ENCODE peak calls at places on chromosome 21, in five cellular contexts. K, H, F, L and G are unnamed samples.

GRCh38 chr21:17673261-17674020 is 60.7 kb upstream of the BTG3 start:
- DNase-seq in K (no peak), H (no peak), F (no peak), L (no peak), G (no peak)

GRCh38 chr21:44726803-44727202 is 15.4 kb upstream of the TSPEAR start:
- DNase-seq in K (no peak), H (no peak), F (no peak), L (no peak), G (no peak)

GRCh38 chr21:45019887-45020537 is 54.4 kb upstream of the ADARB1 start:
- DNase-seq in K (no peak), H (no peak), F (no peak), L (no peak), G (no peak)

GRCh38 chr21:41506005-41506404 is 2.0 kb downstream of the TMPRSS2 start:
- DNase-seq in K (no peak), H (no peak), F (no peak), L (no peak), G (no peak)

GRCh38 chr21:42236014-42236413 is 17.1 kb downstream of the ABCG1 start:
- DNase-seq in K (no peak), H (no peak), F (no peak), L (no peak), G (no peak)

GRCh38 chr21:35025206-35026152 is 23.6 kb downstream of the RUNX1 start:
- DNase-seq in K (no peak), H (no peak), F (no peak), L (no peak), G (no peak)

GRCh38 chr21:38440746-38441145 is 57.5 kb downstream of the ERG start:
- DNase-seq in K (no peak), H (no peak), F (no peak), L (no peak), G (no peak)

GRCh38 chr21:26761174-26761915 is 83.9 kb downstream of the ADAMTS1 start:
- DNase-seq in K (no peak), H (no peak), F (no peak), L (no peak), G (no peak)

GRCh38 chr21:18913914-18914313 is 510.3 kb upstream of the TMPRSS15 start:
- DNase-seq in K (no peak), H (no peak), F (no peak), L (no peak), G (no peak)

GRCh38 chr21:46035809-46036695 is 54.5 kb downstream of the COL6A1 start:
- DNase-seq in K (no peak), H (no peak), F (no peak), L (no peak), G (no peak)

GRCh38 chr21:35072557-35072956 is 23.5 kb upstream of the RUNX1 start:
- DNase-seq in K (no peak), H (no peak), F (no peak), L (no peak), G (no peak)

GRCh38 chr21:30268608-30269197 is 14.0 kb downstream of the KRTAP24-1 start:
- DNase-seq in K (no peak), H (no peak), F (no peak), L (no peak), G (no peak)

GRCh38 chr21:46151261-46151988 is 4.0 kb downstream of the FTCD start:
- DNase-seq in K (no peak), H (no peak), F (no peak), L (no peak), G (no peak)

GRCh38 chr21:34614443-34614692 is 545 bp downstream of the RCAN1 start:
- DNase-seq in K (no peak), H (no peak), F (no peak), L (no peak), G (no peak)

GRCh38 chr21:38092033-38092432 is 164.8 kb upstream of the KCNJ15 start:
- DNase-seq in K (no peak), H (no peak), F (no peak), L (no peak), G (no peak)

GRCh38 chr21:28521932-28522826 is 470.5 kb downstream of the LTN1 start:
- DNase-seq in K (no peak), H (no peak), F (no peak), L (no peak), G (no peak)

GRCh38 chr21:40186036-40186435 is 318.8 kb downstream of the PCP4 start:
- DNase-seq in K (no peak), H (no peak), F (no peak), L (no peak), G (no peak)

GRCh38 chr21:36431252-36431651 is 46.1 kb downstream of the CHAF1B start:
- DNase-seq in K (no peak), H (no peak), F (no peak), L (no peak), G (no peak)

GRCh38 chr21:21968810-21969588 is 970.8 kb downstream of the NCAM2 start:
- DNase-seq in K (no peak), H (no peak), F (no peak), L (no peak), G (no peak)